ENCODE peak calls at places on chromosome X, in seven cellular contexts. H is GM06990, U is HCT116, M is AG09319, I is neural crest cell, W is ovary, K is AG04450. A is an unnamed sample.

GRCh38 chrX:2707334-2707760 is 16.3 kb downstream of the CD99 start:
- DNase-seq in M (peak; percentile 85), W (no peak), U (peak; percentile 64), K (peak; percentile 59), I (no peak), H (peak; percentile 83), A (peak; percentile 98)

GRCh38 chrX:40130207-40130606 is 32.4 kb upstream of the BCOR start:
- DNase-seq in U (peak; percentile 37), W (no peak), K (no peak), I (no peak), M (no peak), H (no peak), A (peak; percentile 58)

GRCh38 chrX:42714981-42715688 is 62.8 kb downstream of the PPP1R2C start:
- DNase-seq in K (no peak), H (no peak), M (no peak), U (no peak), I (peak; percentile 57), W (peak; percentile 37), A (no peak)

GRCh38 chrX:50814701-50815476 is 895 bp upstream of the SHROOM4 start:
- DNase-seq in H (no peak), U (no peak), K (no peak), M (no peak), W (no peak), I (no peak), A (no peak)

GRCh38 chrX:21770631-21771321 is 12.9 kb upstream of the SMPX start:
- DNase-seq in H (no peak), I (no peak), U (peak; percentile 45), W (no peak), K (no peak), M (no peak), A (no peak)

GRCh38 chrX:43949669-43950068 is 23.5 kb downstream of the NDP start:
- DNase-seq in K (no peak), H (no peak), I (peak; percentile 11), W (no peak), M (no peak), U (peak; percentile 28), A (no peak)

GRCh38 chrX:151754042-151754419 is 19.5 kb downstream of the CNGA2 start:
- DNase-seq in K (peak; percentile 11), W (no peak), H (no peak), M (peak; percentile 55), I (no peak), U (peak; percentile 10), A (peak; percentile 61)

GRCh38 chrX:152817082-152817744 is 13.3 kb downstream of the CETN2 start:
- DNase-seq in U (no peak), M (no peak), W (no peak), K (peak; percentile 15), I (peak; percentile 15), H (no peak), A (peak; percentile 41)

GRCh38 chrX:46820391-46821100 is 16.3 kb upstream of the RP2 start:
- DNase-seq in M (no peak), H (no peak), K (no peak), I (no peak), U (no peak), W (no peak), A (no peak)

GRCh38 chrX:11261260-11261659 is 32.0 kb upstream of the AMELX start:
- DNase-seq in U (no peak), W (no peak), M (peak; percentile 14), H (no peak), K (no peak), I (no peak), A (peak; percentile 66)

GRCh38 chrX:84469226-84469625 is 33.0 kb downstream of the HDX start:
- DNase-seq in M (no peak), U (no peak), K (no peak), H (no peak), W (no peak), I (no peak), A (no peak)

GRCh38 chrX:68808686-68809357 is 20.0 kb upstream of the EFNB1 start:
- DNase-seq in K (no peak), I (no peak), M (no peak), W (peak; percentile 35), U (peak; percentile 8), H (no peak), A (peak; percentile 15)

GRCh38 chrX:915427-916234 is 285.0 kb downstream of the SHOX start:
- DNase-seq in K (no peak), W (no peak), U (no peak), M (no peak), I (no peak), H (no peak), A (no peak)

GRCh38 chrX:16222123-16222522 is 54.8 kb downstream of the MAGEB17 start:
- DNase-seq in W (no peak), I (no peak), M (no peak), K (peak; percentile 18), H (no peak), U (no peak), A (peak; percentile 76)

DNA sequence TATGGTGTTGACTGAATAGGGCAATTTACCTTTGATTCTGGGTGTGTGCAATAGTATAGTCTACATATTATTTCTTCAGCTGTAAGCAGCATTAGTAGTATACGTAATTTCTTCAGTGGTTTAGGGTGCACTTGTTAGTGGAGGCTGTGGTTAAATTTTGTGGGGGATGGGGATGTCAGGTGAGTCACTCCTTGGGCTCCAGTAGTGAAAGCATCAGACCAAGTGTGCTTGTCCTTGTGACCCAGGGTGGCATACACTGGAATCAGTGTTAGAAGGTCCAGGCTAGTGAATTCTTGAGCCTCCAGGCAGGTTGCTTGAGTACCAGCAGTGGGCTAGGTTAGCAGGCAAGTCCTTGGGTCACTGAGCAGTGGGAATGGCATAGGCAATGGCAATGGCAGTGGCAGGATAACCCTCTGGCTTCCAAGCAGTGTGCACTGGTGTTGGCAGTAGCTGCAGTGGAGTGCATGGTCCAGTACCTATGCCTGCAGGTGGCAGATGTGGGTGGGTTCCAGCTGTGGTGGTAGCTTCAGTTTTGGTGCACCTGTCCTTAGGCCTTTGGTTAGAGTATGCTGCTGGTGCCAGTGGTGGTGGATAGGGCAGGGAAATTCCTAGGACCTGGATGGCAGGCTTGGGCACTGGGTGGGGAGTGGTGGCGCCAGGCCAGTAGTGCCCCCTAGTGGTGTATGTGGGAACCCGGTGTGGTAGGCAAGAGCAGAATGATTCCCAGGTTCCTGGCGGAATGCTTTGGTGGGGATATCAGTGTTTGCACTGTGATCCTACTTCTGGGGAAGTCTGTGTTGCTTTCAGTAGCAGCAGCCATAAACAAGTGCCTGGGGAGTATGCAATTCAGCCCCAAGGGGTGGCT is 531.0 kb downstream of the SMARCA1 start:
- DNase-seq in K (no peak), I (no peak), W (no peak), H (no peak), U (no peak), M (no peak), A (no peak)
- TF ChIP-seq CTCF in K (no peak), I (no peak), W (no peak), H (no peak), U (peak; percentile 8), M (no peak), A (no peak)

GRCh38 chrX:102517331-102517730 is 792 bp upstream of the TMSB15A start:
- DNase-seq in M (no peak), K (no peak), U (no peak), I (no peak), W (no peak), H (no peak), A (peak; percentile 11)
- TF ChIP-seq CTCF in M (no peak), K (peak; percentile 19), U (peak; percentile 22), I (peak; percentile 37), W (no peak), H (no peak), A (peak; percentile 49)

GRCh38 chrX:77740376-77740905 is 45.6 kb downstream of the ATRX start:
- DNase-seq in H (no peak), W (no peak), U (no peak), M (no peak), K (no peak), I (no peak), A (no peak)
- TF ChIP-seq CTCF in H (no peak), W (no peak), U (no peak), M (no peak), K (no peak), I (no peak), A (no peak)

DNA sequence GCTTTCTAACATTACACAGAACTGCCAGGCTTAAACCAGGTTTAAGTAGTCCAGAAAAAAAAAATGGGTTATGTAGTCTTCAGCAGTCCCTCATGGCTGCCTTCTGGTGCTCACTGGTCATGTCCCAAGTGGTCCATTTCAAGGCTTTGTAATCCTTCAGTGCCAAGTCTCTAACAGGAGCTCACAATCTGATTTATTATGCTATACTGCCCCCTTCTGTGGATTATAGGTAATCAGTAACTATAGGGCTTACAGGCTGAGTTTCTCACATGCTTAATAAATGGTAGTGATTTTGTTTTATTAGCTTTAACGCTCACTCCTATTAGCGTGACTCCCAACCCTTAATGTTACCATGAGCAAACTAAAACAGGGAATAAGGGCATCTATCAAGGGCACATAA is 92.5 kb upstream of the EDA2R start:
- DNase-seq in H (no peak), U (no peak), I (no peak), W (no peak), K (peak; percentile 7), M (peak; percentile 10), A (peak; percentile 50)
- TF ChIP-seq CTCF in H (peak; percentile 32), U (no peak), I (peak; percentile 56), W (no peak), K (peak; percentile 46), M (peak; percentile 44), A (peak; percentile 75)

DNA sequence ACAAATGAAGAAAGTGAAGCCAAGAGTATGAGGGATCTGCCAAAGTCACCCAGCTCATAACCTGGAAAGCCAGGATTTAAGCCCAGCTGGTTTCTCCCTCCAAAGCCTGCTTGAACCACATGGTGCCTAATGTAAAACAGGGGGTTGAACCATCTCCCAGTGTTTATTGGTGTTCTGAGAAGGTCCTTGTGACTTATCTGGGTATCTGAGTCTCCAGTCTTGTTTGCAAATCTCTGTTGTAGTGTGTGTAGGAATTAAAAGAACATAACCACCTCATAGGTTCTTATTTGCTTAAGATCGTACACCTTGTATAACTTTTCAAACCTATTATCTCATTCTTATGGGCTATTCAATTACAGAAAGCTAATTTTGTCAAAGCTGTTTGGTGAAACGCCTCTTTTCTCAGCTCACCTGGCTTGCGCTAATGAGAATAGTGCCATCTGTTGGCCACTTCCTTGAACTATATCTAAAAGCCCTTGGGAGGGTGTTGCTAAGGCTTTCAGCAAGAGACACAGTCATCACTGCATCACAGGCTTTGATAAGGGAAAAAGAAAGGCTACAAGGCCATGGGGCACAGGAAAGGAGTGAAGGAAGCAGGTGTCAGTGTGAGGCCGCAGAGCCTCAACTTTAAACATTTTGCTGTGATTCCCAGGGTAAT is 34.0 kb downstream of the ETDB start:
- DNase-seq in K (peak; percentile 23), W (no peak), H (no peak), U (peak; percentile 63), I (no peak), M (peak; percentile 16), A (peak; percentile 40)
- TF ChIP-seq CTCF in K (peak; percentile 63), W (no peak), H (peak; percentile 76), U (peak; percentile 55), I (peak; percentile 68), M (peak; percentile 62), A (peak; percentile 76)